ENCODE peak calls at places on chromosomes 6 and 20, in four cellular contexts. One of them, this sample, is unnamed.
A peak's percentile ranks its signal among the peaks of the same experiment; 100 is the strongest.

GRCh38 chr6:7747016-7747415 is 21.1 kb downstream of the BMP6 start:
- DNase-seq in GM23248: no peak
- DNase-seq in RPMI7951: no peak
- DNase-seq in heart right ventricle: no peak
- DNase-seq in this sample: no peak

GRCh38 chr20:31544600-31544999 is 30.4 kb downstream of the HM13 start:
- DNase-seq in heart right ventricle: no peak
- DNase-seq in RPMI7951: no peak
- DNase-seq in GM23248: no peak
- DNase-seq in this sample: no peak

GRCh38 chr6:107624541-107624940 is 134.6 kb downstream of the SOBP start:
- DNase-seq in RPMI7951: peak; percentile 22
- DNase-seq in GM23248: peak; percentile 60
- DNase-seq in heart right ventricle: no peak
- DNase-seq in this sample: peak; percentile 41

GRCh38 chr6:35717449-35718353 is 19.1 kb upstream of the ARMC12 start:
- DNase-seq in RPMI7951: no peak
- DNase-seq in GM23248: no peak
- DNase-seq in heart right ventricle: no peak
- DNase-seq in this sample: no peak

GRCh38 chr20:34824861-34825529 is 456 bp downstream of the NCOA6 start:
- DNase-seq in RPMI7951: peak; percentile 56
- DNase-seq in GM23248: peak; percentile 85
- DNase-seq in heart right ventricle: peak; percentile 54
- DNase-seq in this sample: peak; percentile 70

GRCh38 chr6:43729537-43729936 is 40.5 kb upstream of the VEGFA start:
- DNase-seq in RPMI7951: no peak
- DNase-seq in heart right ventricle: peak; percentile 0
- DNase-seq in GM23248: no peak
- DNase-seq in this sample: no peak

GRCh38 chr20:22686097-22686496 is 101.7 kb upstream of the FOXA2 start:
- DNase-seq in heart right ventricle: peak; percentile 35
- DNase-seq in RPMI7951: peak; percentile 82
- DNase-seq in GM23248: peak; percentile 82
- DNase-seq in this sample: peak; percentile 36

GRCh38 chr6:22147983-22148797 is 148.6 kb downstream of the PRL start:
- DNase-seq in heart right ventricle: peak; percentile 56
- DNase-seq in GM23248: peak; percentile 74
- DNase-seq in RPMI7951: peak; percentile 84
- DNase-seq in this sample: peak; percentile 7

GRCh38 chr20:41177636-41178035 is 40.3 kb downstream of the PLCG1 start:
- DNase-seq in GM23248: peak; percentile 97
- DNase-seq in heart right ventricle: peak; percentile 72
- DNase-seq in RPMI7951: peak; percentile 91
- DNase-seq in this sample: peak; percentile 92

GRCh38 chr6:106501836-106502447 is 127.4 kb downstream of the RTN4IP1 start:
- DNase-seq in RPMI7951: no peak
- DNase-seq in GM23248: no peak
- DNase-seq in heart right ventricle: no peak
- DNase-seq in this sample: no peak

GRCh38 chr20:36105731-36106226 is 48.8 kb upstream of the EPB41L1 start:
- DNase-seq in GM23248: no peak
- DNase-seq in RPMI7951: no peak
- DNase-seq in heart right ventricle: no peak
- DNase-seq in this sample: no peak

GRCh38 chr20:46651091-46651962 is at the start of gene SLC13A3:
- DNase-seq in RPMI7951: no peak
- DNase-seq in heart right ventricle: no peak
- DNase-seq in GM23248: peak; percentile 20
- DNase-seq in this sample: no peak

GRCh38 chr20:17859616-17860232 is 108.9 kb downstream of the SNX5 start:
- DNase-seq in RPMI7951: no peak
- DNase-seq in GM23248: no peak
- DNase-seq in heart right ventricle: peak; percentile 56
- DNase-seq in this sample: no peak

GRCh38 chr20:59765599-59766177 is 161.3 kb downstream of the PHACTR3 start:
- DNase-seq in RPMI7951: peak; percentile 16
- DNase-seq in GM23248: peak; percentile 17
- DNase-seq in heart right ventricle: no peak
- DNase-seq in this sample: no peak

GRCh38 chr6:64504509-64504908 is 868.9 kb downstream of the PHF3 start:
- DNase-seq in heart right ventricle: no peak
- DNase-seq in RPMI7951: no peak
- DNase-seq in GM23248: no peak
- DNase-seq in this sample: no peak

GRCh38 chr20:33291830-33292355 is 8.9 kb downstream of the BPIFB1 start:
- DNase-seq in GM23248: peak; percentile 36
- DNase-seq in heart right ventricle: no peak
- DNase-seq in RPMI7951: no peak
- DNase-seq in this sample: peak; percentile 50